ENCODE peak calls at places on chromosomes 3 and 15, in four cellular contexts. L is cardiac septum, T is astrocyte of the spinal cord, K is neuronal stem cell. A is an unnamed sample.

GRCh38 chr3:18061737-18062136 is 319.3 kb upstream of the TBC1D5 start:
- DNase-seq in L (no peak), T (no peak), K (no peak), A (no peak)

GRCh38 chr15:69013726-69014406 is 629 bp upstream of the NOX5 start:
- DNase-seq in L (no peak), T (no peak), K (no peak), A (no peak)

GRCh38 chr3:7328339-7328738 is 467.4 kb downstream of the GRM7 start:
- DNase-seq in L (no peak), T (no peak), K (no peak), A (no peak)

GRCh38 chr15:40554164-40554530 is 10.7 kb downstream of the CCDC32 start:
- DNase-seq in L (no peak), T (no peak), K (no peak), A (no peak)

GRCh38 chr15:31461375-31461774 is 134.7 kb downstream of the KLF13 start:
- DNase-seq in L (peak; percentile 50), T (no peak), K (no peak), A (no peak)

GRCh38 chr3:22887664-22888291 is 315.3 kb upstream of the UBE2E2 start:
- DNase-seq in L (no peak), T (peak; percentile 44), K (no peak), A (no peak)

GRCh38 chr15:50235794-50236193 is 29.7 kb downstream of the HDC start:
- DNase-seq in L (no peak), T (no peak), K (no peak), A (no peak)

GRCh38 chr15:92346063-92346462 is 47.6 kb upstream of the ST8SIA2 start:
- DNase-seq in L (no peak), T (no peak), K (peak; percentile 59), A (no peak)

GRCh38 chr3:31533169-31533870 is 595 bp downstream of the STT3B start:
- DNase-seq in L (peak; percentile 82), T (peak; percentile 22), K (peak; percentile 32), A (peak; percentile 33)

GRCh38 chr3:64600246-64600645 is 87.6 kb downstream of the ADAMTS9 start:
- DNase-seq in L (no peak), T (no peak), K (peak; percentile 61), A (no peak)

GRCh38 chr15:91302588-91303439 is 202.8 kb downstream of the SV2B start:
- DNase-seq in L (no peak), T (peak; percentile 66), K (peak; percentile 66), A (peak; percentile 27)

GRCh38 chr3:187931111-187931510 is 185.8 kb upstream of the BCL6 start:
- DNase-seq in L (no peak), T (peak; percentile 36), K (no peak), A (no peak)

GRCh38 chr3:100697183-100697582 is 12.1 kb upstream of the TFG start:
- DNase-seq in L (no peak), T (no peak), K (no peak), A (no peak)

GRCh38 chr3:20043398-20043797 is 3.2 kb downstream of the KAT2B start:
- DNase-seq in L (peak; percentile 90), T (no peak), K (no peak), A (peak; percentile 47)

GRCh38 chr3:63387568-63387967 is 109.5 kb downstream of the SYNPR start:
- DNase-seq in L (no peak), T (peak; percentile 59), K (no peak), A (no peak)

GRCh38 chr15:25242957-25243799 is 195.6 kb downstream of the UBE3A start:
- DNase-seq in L (peak; percentile 58), T (no peak), K (no peak), A (no peak)

GRCh38 chr3:21641959-21642358 is 109.1 kb downstream of the ZNF385D start:
- DNase-seq in L (no peak), T (no peak), K (no peak), A (no peak)

GRCh38 chr3:130820976-130821375 is 72.9 kb upstream of the ATP2C1 start:
- DNase-seq in L (no peak), T (peak; percentile 30), K (no peak), A (peak; percentile 50)

GRCh38 chr15:78640840-78641733 is at the start of gene CHRNB4:
- DNase-seq in L (no peak), T (no peak), K (peak; percentile 73), A (no peak)

GRCh38 chr3:179324270-179324754 is 1.5 kb downstream of the ZNF639 start:
- DNase-seq in L (no peak), T (peak; percentile 52), K (no peak), A (no peak)

GRCh38 chr3:108472011-108472591 is 38.3 kb downstream of the MYH15 start:
- DNase-seq in L (no peak), T (peak; percentile 92), K (no peak), A (peak; percentile 82)

GRCh38 chr15:98939311-98940080 is 68.1 kb downstream of the PGPEP1L start:
- DNase-seq in L (no peak), T (no peak), K (no peak), A (no peak)

GRCh38 chr15:74958320-74958907 is 1.8 kb upstream of the RPP25 start:
- DNase-seq in L (no peak), T (no peak), K (no peak), A (no peak)

GRCh38 chr3:128590948-128591347 is 59.7 kb downstream of the RPN1 start:
- DNase-seq in L (no peak), T (no peak), K (no peak), A (no peak)

GRCh38 chr3:197186887-197187588 is 111.4 kb downstream of the DLG1 start:
- DNase-seq in L (no peak), T (peak; percentile 59), K (peak; percentile 53), A (no peak)

GRCh38 chr3:131018970-131019369 is 7.7 kb downstream of the ASTE1 start:
- DNase-seq in L (no peak), T (no peak), K (no peak), A (no peak)

GRCh38 chr3:146598486-146598885 is 6.7 kb downstream of the PLSCR5 start:
- DNase-seq in L (no peak), T (no peak), K (no peak), A (peak; percentile 18)

GRCh38 chr3:37935756-37936666 is 54.6 kb upstream of the VILL start:
- DNase-seq in L (no peak), T (peak; percentile 96), K (peak; percentile 5), A (peak; percentile 81)

GRCh38 chr3:80087769-80088168 is 320.0 kb upstream of the ROBO1 start:
- DNase-seq in L (no peak), T (peak; percentile 69), K (no peak), A (no peak)

GRCh38 chr3:107978116-107979057 is 112.4 kb downstream of the CD47 start:
- DNase-seq in L (no peak), T (no peak), K (no peak), A (no peak)

GRCh38 chr3:42157915-42158538 is 66.9 kb downstream of the TRAK1 start:
- DNase-seq in L (no peak), T (no peak), K (no peak), A (no peak)

GRCh38 chr15:84725001-84725491 is 9.1 kb upstream of the SEC11A start:
- DNase-seq in L (no peak), T (no peak), K (no peak), A (peak; percentile 30)

GRCh38 chr15:92906563-92907081 is 6.5 kb downstream of the CHD2 start:
- DNase-seq in L (no peak), T (peak; percentile 59), K (no peak), A (peak; percentile 22)

A was measured in MG63.